ENCODE peak calls at places on chromosome 17, in nine cellular contexts. One of them, this sample, is unnamed.

GRCh38 chr17:79341529-79341780 is 266.8 kb downstream of the ENGASE start:
- DNase-seq in HCT116: no peak
- DNase-seq in A549: no peak
- DNase-seq in Calu3: no peak
- DNase-seq in thoracic aorta: no peak
- DNase-seq in ovary: no peak
- DNase-seq in osteocyte: no peak
- DNase-seq in cardiac muscle cell: no peak
- DNase-seq in GM10248: no peak
- DNase-seq in this sample: no peak

GRCh38 chr17:7656958-7657715 is 6.4 kb downstream of the ATP1B2 start:
- DNase-seq in HCT116: no peak
- DNase-seq in A549: no peak
- DNase-seq in Calu3: no peak
- DNase-seq in thoracic aorta: no peak
- DNase-seq in ovary: peak; percentile 85
- DNase-seq in osteocyte: no peak
- DNase-seq in cardiac muscle cell: peak; percentile 68
- DNase-seq in GM10248: no peak
- DNase-seq in this sample: no peak

GRCh38 chr17:40318835-40319332 is 9.9 kb downstream of the RARA start:
- DNase-seq in HCT116: no peak
- DNase-seq in A549: no peak
- DNase-seq in Calu3: peak; percentile 49
- DNase-seq in thoracic aorta: no peak
- DNase-seq in ovary: no peak
- DNase-seq in osteocyte: no peak
- DNase-seq in cardiac muscle cell: no peak
- DNase-seq in GM10248: no peak
- DNase-seq in this sample: no peak

GRCh38 chr17:35448214-35448898 is at the start of gene SLFN13:
- DNase-seq in HCT116: no peak
- DNase-seq in A549: peak; percentile 74
- DNase-seq in Calu3: peak; percentile 79
- DNase-seq in thoracic aorta: no peak
- DNase-seq in ovary: peak; percentile 72
- DNase-seq in osteocyte: no peak
- DNase-seq in cardiac muscle cell: peak; percentile 87
- DNase-seq in GM10248: peak; percentile 86
- DNase-seq in this sample: no peak

GRCh38 chr17:63082952-63083351 is 116.9 kb downstream of the TANC2 start:
- DNase-seq in HCT116: no peak
- DNase-seq in A549: no peak
- DNase-seq in Calu3: no peak
- DNase-seq in thoracic aorta: no peak
- DNase-seq in ovary: no peak
- DNase-seq in osteocyte: no peak
- DNase-seq in cardiac muscle cell: no peak
- DNase-seq in GM10248: no peak
- DNase-seq in this sample: no peak

GRCh38 chr17:50541916-50542688 is 4.9 kb upstream of the SPATA20 start:
- DNase-seq in HCT116: no peak
- DNase-seq in A549: peak; percentile 96
- DNase-seq in Calu3: peak; percentile 97
- DNase-seq in thoracic aorta: no peak
- DNase-seq in ovary: peak; percentile 92
- DNase-seq in osteocyte: peak; percentile 96
- DNase-seq in cardiac muscle cell: peak; percentile 87
- DNase-seq in GM10248: peak; percentile 98
- DNase-seq in this sample: peak; percentile 93

GRCh38 chr17:35094902-35095301 is 24.8 kb downstream of the RAD51D start:
- DNase-seq in HCT116: peak; percentile 89
- DNase-seq in A549: no peak
- DNase-seq in Calu3: peak; percentile 30
- DNase-seq in thoracic aorta: no peak
- DNase-seq in ovary: no peak
- DNase-seq in osteocyte: no peak
- DNase-seq in cardiac muscle cell: peak; percentile 85
- DNase-seq in GM10248: no peak
- DNase-seq in this sample: no peak

GRCh38 chr17:71472809-71473789 is 647.7 kb upstream of the SOX9 start:
- DNase-seq in HCT116: peak; percentile 86
- DNase-seq in A549: peak; percentile 55
- DNase-seq in Calu3: peak; percentile 57
- DNase-seq in thoracic aorta: no peak
- DNase-seq in ovary: no peak
- DNase-seq in osteocyte: no peak
- DNase-seq in cardiac muscle cell: peak; percentile 77
- DNase-seq in GM10248: peak; percentile 22
- DNase-seq in this sample: no peak

GRCh38 chr17:81961554-81962498 is 839 bp upstream of the NOTUM start:
- DNase-seq in HCT116: no peak
- DNase-seq in A549: no peak
- DNase-seq in Calu3: no peak
- DNase-seq in thoracic aorta: no peak
- DNase-seq in ovary: no peak
- DNase-seq in osteocyte: no peak
- DNase-seq in cardiac muscle cell: no peak
- DNase-seq in GM10248: no peak
- DNase-seq in this sample: peak; percentile 67

GRCh38 chr17:5248821-5249479 is 14.3 kb upstream of the SCIMP start:
- DNase-seq in HCT116: no peak
- DNase-seq in A549: no peak
- DNase-seq in Calu3: no peak
- DNase-seq in thoracic aorta: no peak
- DNase-seq in ovary: no peak
- DNase-seq in osteocyte: no peak
- DNase-seq in cardiac muscle cell: peak; percentile 19
- DNase-seq in GM10248: no peak
- DNase-seq in this sample: no peak

GRCh38 chr17:18156171-18156975 is 27.3 kb upstream of the ALKBH5 start:
- DNase-seq in HCT116: no peak
- DNase-seq in A549: no peak
- DNase-seq in Calu3: peak; percentile 16
- DNase-seq in thoracic aorta: no peak
- DNase-seq in ovary: no peak
- DNase-seq in osteocyte: no peak
- DNase-seq in cardiac muscle cell: no peak
- DNase-seq in GM10248: no peak
- DNase-seq in this sample: no peak

GRCh38 chr17:65529761-65530157 is 31.7 kb downstream of the AXIN2 start:
- DNase-seq in HCT116: no peak
- DNase-seq in A549: no peak
- DNase-seq in Calu3: no peak
- DNase-seq in thoracic aorta: no peak
- DNase-seq in ovary: no peak
- DNase-seq in osteocyte: no peak
- DNase-seq in cardiac muscle cell: no peak
- DNase-seq in GM10248: no peak
- DNase-seq in this sample: no peak

GRCh38 chr17:45749831-45750335 is 34.2 kb upstream of the CRHR1 start:
- DNase-seq in HCT116: no peak
- DNase-seq in A549: no peak
- DNase-seq in Calu3: no peak
- DNase-seq in thoracic aorta: no peak
- DNase-seq in ovary: no peak
- DNase-seq in osteocyte: no peak
- DNase-seq in cardiac muscle cell: no peak
- DNase-seq in GM10248: no peak
- DNase-seq in this sample: no peak

GRCh38 chr17:32971171-32971570 is 20.5 kb upstream of the SPACA3 start:
- DNase-seq in HCT116: no peak
- DNase-seq in A549: no peak
- DNase-seq in Calu3: no peak
- DNase-seq in thoracic aorta: no peak
- DNase-seq in ovary: no peak
- DNase-seq in osteocyte: no peak
- DNase-seq in cardiac muscle cell: peak; percentile 54
- DNase-seq in GM10248: no peak
- DNase-seq in this sample: no peak

GRCh38 chr17:72588561-72588960 is 467.7 kb downstream of the SOX9 start:
- DNase-seq in HCT116: no peak
- DNase-seq in A549: no peak
- DNase-seq in Calu3: no peak
- DNase-seq in thoracic aorta: no peak
- DNase-seq in ovary: no peak
- DNase-seq in osteocyte: no peak
- DNase-seq in cardiac muscle cell: no peak
- DNase-seq in GM10248: no peak
- DNase-seq in this sample: no peak

GRCh38 chr17:4537451-4538235 is 17.5 kb downstream of the MYBBP1A start:
- DNase-seq in HCT116: no peak
- DNase-seq in A549: no peak
- DNase-seq in Calu3: no peak
- DNase-seq in thoracic aorta: no peak
- DNase-seq in ovary: peak; percentile 50
- DNase-seq in osteocyte: no peak
- DNase-seq in cardiac muscle cell: no peak
- DNase-seq in GM10248: no peak
- DNase-seq in this sample: no peak

GRCh38 chr17:1577186-1577585 is 14.6 kb upstream of the PITPNA start:
- DNase-seq in HCT116: no peak
- DNase-seq in A549: no peak
- DNase-seq in Calu3: peak; percentile 20
- DNase-seq in thoracic aorta: peak; percentile 85
- DNase-seq in ovary: peak; percentile 85
- DNase-seq in osteocyte: no peak
- DNase-seq in cardiac muscle cell: peak; percentile 98
- DNase-seq in GM10248: peak; percentile 52
- DNase-seq in this sample: no peak

GRCh38 chr17:48153711-48154642 is 46.4 kb downstream of the SNX11 start:
- DNase-seq in HCT116: peak; percentile 45
- DNase-seq in A549: peak; percentile 75
- DNase-seq in Calu3: peak; percentile 66
- DNase-seq in thoracic aorta: no peak
- DNase-seq in ovary: no peak
- DNase-seq in osteocyte: no peak
- DNase-seq in cardiac muscle cell: peak; percentile 60
- DNase-seq in GM10248: peak; percentile 32
- DNase-seq in this sample: no peak
- TF ChIP-seq CTCF in HCT116: peak; percentile 83
- TF ChIP-seq CTCF in A549: peak; percentile 84
- TF ChIP-seq CTCF in Calu3: peak; percentile 76
- TF ChIP-seq CTCF in thoracic aorta: no peak
- TF ChIP-seq CTCF in ovary: no peak
- TF ChIP-seq CTCF in osteocyte: peak; percentile 70
- TF ChIP-seq CTCF in cardiac muscle cell: peak; percentile 60
- TF ChIP-seq CTCF in GM10248: peak; percentile 25
- TF ChIP-seq CTCF in this sample: peak; percentile 69

GRCh38 chr17:29682054-29682453 is 59.3 kb upstream of the CORO6 start:
- DNase-seq in HCT116: no peak
- DNase-seq in A549: no peak
- DNase-seq in Calu3: no peak
- DNase-seq in thoracic aorta: no peak
- DNase-seq in ovary: no peak
- DNase-seq in osteocyte: no peak
- DNase-seq in cardiac muscle cell: no peak
- DNase-seq in GM10248: peak; percentile 35
- DNase-seq in this sample: no peak
- TF ChIP-seq CTCF in HCT116: peak; percentile 13
- TF ChIP-seq CTCF in A549: no peak
- TF ChIP-seq CTCF in Calu3: no peak
- TF ChIP-seq CTCF in thoracic aorta: no peak
- TF ChIP-seq CTCF in ovary: no peak
- TF ChIP-seq CTCF in osteocyte: no peak
- TF ChIP-seq CTCF in cardiac muscle cell: no peak
- TF ChIP-seq CTCF in GM10248: no peak
- TF ChIP-seq CTCF in this sample: no peak

GRCh38 chr17:14818469-14818868 is 446.7 kb downstream of the PMP22 start:
- DNase-seq in HCT116: no peak
- DNase-seq in A549: no peak
- DNase-seq in Calu3: no peak
- DNase-seq in thoracic aorta: no peak
- DNase-seq in ovary: no peak
- DNase-seq in osteocyte: no peak
- DNase-seq in cardiac muscle cell: no peak
- DNase-seq in GM10248: no peak
- DNase-seq in this sample: no peak

GRCh38 chr17:14813649-14814048 is 451.5 kb downstream of the PMP22 start:
- DNase-seq in HCT116: no peak
- DNase-seq in A549: no peak
- DNase-seq in Calu3: no peak
- DNase-seq in thoracic aorta: no peak
- DNase-seq in ovary: no peak
- DNase-seq in osteocyte: no peak
- DNase-seq in cardiac muscle cell: peak; percentile 33
- DNase-seq in GM10248: no peak
- DNase-seq in this sample: no peak

GRCh38 chr17:14815079-14815478 is 450.0 kb downstream of the PMP22 start:
- DNase-seq in HCT116: no peak
- DNase-seq in A549: no peak
- DNase-seq in Calu3: no peak
- DNase-seq in thoracic aorta: no peak
- DNase-seq in ovary: no peak
- DNase-seq in osteocyte: no peak
- DNase-seq in cardiac muscle cell: no peak
- DNase-seq in GM10248: no peak
- DNase-seq in this sample: no peak
- TF ChIP-seq CTCF in HCT116: no peak
- TF ChIP-seq CTCF in A549: no peak
- TF ChIP-seq CTCF in Calu3: no peak
- TF ChIP-seq CTCF in thoracic aorta: no peak
- TF ChIP-seq CTCF in ovary: no peak
- TF ChIP-seq CTCF in osteocyte: no peak
- TF ChIP-seq CTCF in cardiac muscle cell: no peak
- TF ChIP-seq CTCF in GM10248: no peak
- TF ChIP-seq CTCF in this sample: no peak

GRCh38 chr17:27600471-27600870 is 30.5 kb upstream of the LGALS9 start:
- DNase-seq in HCT116: no peak
- DNase-seq in A549: no peak
- DNase-seq in Calu3: no peak
- DNase-seq in thoracic aorta: no peak
- DNase-seq in ovary: no peak
- DNase-seq in osteocyte: no peak
- DNase-seq in cardiac muscle cell: no peak
- DNase-seq in GM10248: no peak
- DNase-seq in this sample: no peak

GRCh38 chr17:27603446-27603820 is 27.6 kb upstream of the LGALS9 start:
- DNase-seq in HCT116: no peak
- DNase-seq in A549: no peak
- DNase-seq in Calu3: no peak
- DNase-seq in thoracic aorta: no peak
- DNase-seq in ovary: no peak
- DNase-seq in osteocyte: no peak
- DNase-seq in cardiac muscle cell: no peak
- DNase-seq in GM10248: no peak
- DNase-seq in this sample: no peak

GRCh38 chr17:27601069-27601974 is 29.7 kb upstream of the LGALS9 start:
- DNase-seq in HCT116: peak; percentile 50
- DNase-seq in A549: peak; percentile 81
- DNase-seq in Calu3: peak; percentile 78
- DNase-seq in thoracic aorta: peak; percentile 70
- DNase-seq in ovary: peak; percentile 86
- DNase-seq in osteocyte: peak; percentile 93
- DNase-seq in cardiac muscle cell: peak; percentile 89
- DNase-seq in GM10248: peak; percentile 71
- DNase-seq in this sample: peak; percentile 87

GRCh38 chr17:27602721-27603445 is 28.1 kb upstream of the LGALS9 start:
- DNase-seq in HCT116: no peak
- DNase-seq in A549: peak; percentile 94
- DNase-seq in Calu3: peak; percentile 83
- DNase-seq in thoracic aorta: peak; percentile 41
- DNase-seq in ovary: peak; percentile 79
- DNase-seq in osteocyte: peak; percentile 89
- DNase-seq in cardiac muscle cell: peak; percentile 80
- DNase-seq in GM10248: peak; percentile 85
- DNase-seq in this sample: peak; percentile 85

GRCh38 chr17:27601975-27602302 is 29.0 kb upstream of the LGALS9 start:
- DNase-seq in HCT116: no peak
- DNase-seq in A549: no peak
- DNase-seq in Calu3: no peak
- DNase-seq in thoracic aorta: no peak
- DNase-seq in ovary: no peak
- DNase-seq in osteocyte: no peak
- DNase-seq in cardiac muscle cell: no peak
- DNase-seq in GM10248: no peak
- DNase-seq in this sample: no peak
- TF ChIP-seq CTCF in HCT116: no peak
- TF ChIP-seq CTCF in A549: no peak
- TF ChIP-seq CTCF in Calu3: no peak
- TF ChIP-seq CTCF in thoracic aorta: no peak
- TF ChIP-seq CTCF in ovary: no peak
- TF ChIP-seq CTCF in osteocyte: peak; percentile 1
- TF ChIP-seq CTCF in cardiac muscle cell: no peak
- TF ChIP-seq CTCF in GM10248: no peak
- TF ChIP-seq CTCF in this sample: peak; percentile 3